ENCODE peak calls at places on chromosomes 12 and 14, in six cellular contexts. S is activated CD4-positive, alpha-beta T cell treated with anti-CD3 and anti-CD28 coated beads, Interleukin-2, amount 10 ng/mL, durations not matched to agents 7 days and 5 days; B is cardiac fibroblast; C is T1000; A is dorsolateral prefrontal cortex; R is heart right ventricle. X is an unnamed sample.

GRCh38 chr12:31492599-31493196 is 98.2 kb downstream of the DENND5B start:
- DNase-seq in S (no peak), R (no peak), A (no peak), B (no peak), C (no peak), X (no peak)

GRCh38 chr12:93122569-93123091 is 193.5 kb upstream of the EEA1 start:
- DNase-seq in R (no peak), A (no peak), C (no peak), S (no peak), B (peak; percentile 56), X (no peak)

GRCh38 chr12:25725874-25726273 is 172.8 kb upstream of the LMNTD1 start:
- DNase-seq in A (no peak), S (no peak), B (peak; percentile 86), R (no peak), C (no peak), X (no peak)

GRCh38 chr12:79451988-79452387 is 238.8 kb downstream of the PAWR start:
- DNase-seq in A (no peak), B (peak; percentile 95), C (peak; percentile 69), R (peak; percentile 17), S (no peak), X (peak; percentile 85)

GRCh38 chr14:95514131-95515079 is 2.0 kb downstream of the SYNE3 start:
- DNase-seq in R (no peak), A (no peak), C (no peak), B (no peak), S (no peak), X (no peak)

GRCh38 chr12:12990700-12991468 is 9.2 kb downstream of the HEBP1 start:
- DNase-seq in C (no peak), R (no peak), S (no peak), A (no peak), B (peak; percentile 28), X (no peak)

GRCh38 chr14:94397899-94398479 is 9.6 kb upstream of the SERPINA1 start:
- DNase-seq in C (no peak), S (no peak), A (no peak), R (no peak), B (no peak), X (no peak)

GRCh38 chr12:7129647-7130536 is at the start of gene CLSTN3:
- DNase-seq in C (peak; percentile 68), R (peak; percentile 86), B (peak; percentile 66), S (peak; percentile 91), A (peak; percentile 62), X (no peak)

GRCh38 chr14:35277179-35277578 is 15.0 kb upstream of the PSMA6 start:
- DNase-seq in B (no peak), R (no peak), A (no peak), C (no peak), S (no peak), X (no peak)

GRCh38 chr12:25301798-25302197 is 51.1 kb upstream of the KRAS start:
- DNase-seq in R (no peak), C (no peak), A (no peak), S (no peak), B (peak; percentile 17), X (no peak)